ENCODE peak calls at places on chromosomes 11 and 22, in ten cellular contexts. P is SW 1271; W is SJSA1; U is stimulated activated CD4-positive, alpha-beta T cell treated with anti-CD3 and anti-CD28 coated beads, Interleukin-4, amount 100 ng/mL, for 1 hour; Y is breast epithelium; C is AG09309; V is keratinocyte; D is right cardiac atrium; K is IMR-90; B is memory B cell. H is an unnamed sample.

GRCh38 chr11:83306385-83307080 is 20.4 kb upstream of the CCDC90B start:
- DNase-seq in P (no peak), W (no peak), U (no peak), Y (no peak), C (no peak), V (no peak), D (no peak), K (no peak), B (no peak), H (no peak)

GRCh38 chr22:22021160-22021750 is 38.7 kb upstream of the TOP3B start:
- DNase-seq in P (no peak), W (no peak), U (no peak), Y (no peak), C (no peak), V (peak), D (no peak), K (peak), B (no peak), H (no peak)

GRCh38 chr11:68266121-68266891 is 5.5 kb downstream of the C11orf24 start:
- DNase-seq in P (no peak), W (no peak), U (no peak), Y (no peak), C (no peak), V (no peak), D (no peak), K (no peak), B (no peak), H (no peak)

GRCh38 chr11:101912823-101913284 is 2.0 kb upstream of the CEP126 start:
- DNase-seq in P (no peak), W (no peak), U (no peak), Y (no peak), C (no peak), V (no peak), D (no peak), K (peak), B (no peak), H (peak)

GRCh38 chr11:17230867-17231851 is 23.4 kb upstream of the PIK3C2A start:
- DNase-seq in P (no peak), W (no peak), U (peak), Y (no peak), C (no peak), V (no peak), D (no peak), K (no peak), B (no peak), H (no peak)

GRCh38 chr11:34311126-34311525 is 46.7 kb downstream of the ABTB2 start:
- DNase-seq in P (no peak), W (no peak), U (no peak), Y (no peak), C (no peak), V (no peak), D (peak), K (no peak), B (no peak), H (no peak)

GRCh38 chr11:128790200-128790599 is 76.9 kb downstream of the KCNJ1 start:
- DNase-seq in P (no peak), W (no peak), U (no peak), Y (peak), C (no peak), V (no peak), D (peak), K (peak), B (no peak), H (no peak)

GRCh38 chr11:111336062-111336461 is 37.7 kb downstream of the POU2AF3 start:
- DNase-seq in P (no peak), W (no peak), U (no peak), Y (no peak), C (no peak), V (no peak), D (no peak), K (no peak), B (no peak), H (no peak)

GRCh38 chr11:71269603-71270511 is 17.5 kb upstream of the SHANK2 start:
- DNase-seq in P (no peak), W (no peak), U (no peak), Y (no peak), C (no peak), V (no peak), D (no peak), K (no peak), B (no peak), H (no peak)

GRCh38 chr22:35445933-35446332 is 46.0 kb downstream of the MCM5 start:
- DNase-seq in P (no peak), W (no peak), U (no peak), Y (no peak), C (no peak), V (no peak), D (no peak), K (no peak), B (no peak), H (no peak)

H was measured in Panc1.